ENCODE peak calls at places on chromosome 5, in ten cellular contexts. One of them, this sample, is unnamed.

GRCh38 chr5:178077751-178078150 is 35.6 kb upstream of the N4BP3 start:
- DNase-seq in stimulated activated CD4-positive, alpha-beta T cell treated with anti-CD3 and anti-CD28 coated beads, Interleukin-4, amount 100 ng/mL, for 4 hours: no peak
- DNase-seq in HT-29: no peak
- DNase-seq in cardiac fibroblast: no peak
- DNase-seq in mesendoderm: peak
- DNase-seq in activated T-cell treated with anti-CD3 and anti-CD28 coated beads for 1 hour: no peak
- DNase-seq in mammary epithelial cell: no peak
- DNase-seq in NCI-H1105: no peak
- DNase-seq in activated naive CD4-positive, alpha-beta T cell treated with Interleukin-2 at 50 U/mL for 16 hours: no peak
- DNase-seq in foreskin melanocyte: no peak
- DNase-seq in this sample: no peak

GRCh38 chr5:73232266-73233041 is 59.5 kb downstream of the TMEM174 start:
- DNase-seq in stimulated activated CD4-positive, alpha-beta T cell treated with anti-CD3 and anti-CD28 coated beads, Interleukin-4, amount 100 ng/mL, for 4 hours: no peak
- DNase-seq in activated naive CD4-positive, alpha-beta T cell treated with Interleukin-2 at 50 U/mL for 16 hours: no peak
- DNase-seq in NCI-H1105: no peak
- DNase-seq in HT-29: no peak
- DNase-seq in foreskin melanocyte: no peak
- DNase-seq in mesendoderm: peak
- DNase-seq in cardiac fibroblast: no peak
- DNase-seq in activated T-cell treated with anti-CD3 and anti-CD28 coated beads for 1 hour: no peak
- DNase-seq in mammary epithelial cell: no peak
- DNase-seq in this sample: peak

GRCh38 chr5:15936505-15937245 is 242.9 kb downstream of the MARCHF11 start:
- DNase-seq in foreskin melanocyte: no peak
- DNase-seq in mammary epithelial cell: no peak
- DNase-seq in stimulated activated CD4-positive, alpha-beta T cell treated with anti-CD3 and anti-CD28 coated beads, Interleukin-4, amount 100 ng/mL, for 4 hours: no peak
- DNase-seq in NCI-H1105: no peak
- DNase-seq in activated T-cell treated with anti-CD3 and anti-CD28 coated beads for 1 hour: no peak
- DNase-seq in HT-29: no peak
- DNase-seq in cardiac fibroblast: no peak
- DNase-seq in mesendoderm: no peak
- DNase-seq in activated naive CD4-positive, alpha-beta T cell treated with Interleukin-2 at 50 U/mL for 16 hours: no peak
- DNase-seq in this sample: no peak

GRCh38 chr5:7714119-7714518 is 136.8 kb downstream of the CFAP90 start:
- DNase-seq in HT-29: no peak
- DNase-seq in cardiac fibroblast: no peak
- DNase-seq in activated naive CD4-positive, alpha-beta T cell treated with Interleukin-2 at 50 U/mL for 16 hours: no peak
- DNase-seq in activated T-cell treated with anti-CD3 and anti-CD28 coated beads for 1 hour: no peak
- DNase-seq in foreskin melanocyte: peak
- DNase-seq in mesendoderm: no peak
- DNase-seq in stimulated activated CD4-positive, alpha-beta T cell treated with anti-CD3 and anti-CD28 coated beads, Interleukin-4, amount 100 ng/mL, for 4 hours: no peak
- DNase-seq in NCI-H1105: no peak
- DNase-seq in mammary epithelial cell: no peak
- DNase-seq in this sample: no peak

GRCh38 chr5:42745426-42745825 is 11.2 kb upstream of the CCDC152 start:
- DNase-seq in activated naive CD4-positive, alpha-beta T cell treated with Interleukin-2 at 50 U/mL for 16 hours: no peak
- DNase-seq in cardiac fibroblast: peak
- DNase-seq in foreskin melanocyte: no peak
- DNase-seq in stimulated activated CD4-positive, alpha-beta T cell treated with anti-CD3 and anti-CD28 coated beads, Interleukin-4, amount 100 ng/mL, for 4 hours: no peak
- DNase-seq in NCI-H1105: no peak
- DNase-seq in mesendoderm: peak
- DNase-seq in mammary epithelial cell: no peak
- DNase-seq in activated T-cell treated with anti-CD3 and anti-CD28 coated beads for 1 hour: no peak
- DNase-seq in HT-29: no peak
- DNase-seq in this sample: no peak

GRCh38 chr5:97078958-97079357 is 63.5 kb downstream of the LIX1 start:
- DNase-seq in foreskin melanocyte: peak
- DNase-seq in mesendoderm: no peak
- DNase-seq in HT-29: no peak
- DNase-seq in activated naive CD4-positive, alpha-beta T cell treated with Interleukin-2 at 50 U/mL for 16 hours: no peak
- DNase-seq in cardiac fibroblast: peak
- DNase-seq in stimulated activated CD4-positive, alpha-beta T cell treated with anti-CD3 and anti-CD28 coated beads, Interleukin-4, amount 100 ng/mL, for 4 hours: no peak
- DNase-seq in mammary epithelial cell: peak
- DNase-seq in activated T-cell treated with anti-CD3 and anti-CD28 coated beads for 1 hour: no peak
- DNase-seq in NCI-H1105: no peak
- DNase-seq in this sample: no peak

GRCh38 chr5:14199902-14200301 is 56.8 kb downstream of the TRIO start:
- DNase-seq in stimulated activated CD4-positive, alpha-beta T cell treated with anti-CD3 and anti-CD28 coated beads, Interleukin-4, amount 100 ng/mL, for 4 hours: no peak
- DNase-seq in mesendoderm: no peak
- DNase-seq in cardiac fibroblast: no peak
- DNase-seq in mammary epithelial cell: no peak
- DNase-seq in NCI-H1105: no peak
- DNase-seq in foreskin melanocyte: no peak
- DNase-seq in activated T-cell treated with anti-CD3 and anti-CD28 coated beads for 1 hour: no peak
- DNase-seq in HT-29: no peak
- DNase-seq in activated naive CD4-positive, alpha-beta T cell treated with Interleukin-2 at 50 U/mL for 16 hours: no peak
- DNase-seq in this sample: no peak

GRCh38 chr5:74034738-74035137 is 408.7 kb downstream of the ARHGEF28 start:
- DNase-seq in cardiac fibroblast: peak
- DNase-seq in NCI-H1105: no peak
- DNase-seq in activated naive CD4-positive, alpha-beta T cell treated with Interleukin-2 at 50 U/mL for 16 hours: no peak
- DNase-seq in activated T-cell treated with anti-CD3 and anti-CD28 coated beads for 1 hour: no peak
- DNase-seq in foreskin melanocyte: no peak
- DNase-seq in stimulated activated CD4-positive, alpha-beta T cell treated with anti-CD3 and anti-CD28 coated beads, Interleukin-4, amount 100 ng/mL, for 4 hours: no peak
- DNase-seq in mesendoderm: no peak
- DNase-seq in HT-29: peak
- DNase-seq in mammary epithelial cell: peak
- DNase-seq in this sample: no peak

GRCh38 chr5:135829681-135830383 is 4.6 kb upstream of the SLC25A48 start:
- DNase-seq in mesendoderm: peak
- DNase-seq in activated naive CD4-positive, alpha-beta T cell treated with Interleukin-2 at 50 U/mL for 16 hours: no peak
- DNase-seq in stimulated activated CD4-positive, alpha-beta T cell treated with anti-CD3 and anti-CD28 coated beads, Interleukin-4, amount 100 ng/mL, for 4 hours: no peak
- DNase-seq in NCI-H1105: peak
- DNase-seq in activated T-cell treated with anti-CD3 and anti-CD28 coated beads for 1 hour: no peak
- DNase-seq in foreskin melanocyte: peak
- DNase-seq in cardiac fibroblast: peak
- DNase-seq in HT-29: peak
- DNase-seq in mammary epithelial cell: peak
- DNase-seq in this sample: peak